ENCODE peak calls at places on chromosomes 4 and X, in four cellular contexts. H, F, Q and A are unnamed samples.

GRCh38 chrX:46758163-46758955 is 559 bp downstream of the SLC9A7 start:
- DNase-seq in H (no peak), F (peak; percentile 10), Q (no peak), A (no peak)

GRCh38 chr4:189514209-189514608 is 426.5 kb upstream of the FRG1 start:
- DNase-seq in H (no peak), F (no peak), Q (no peak), A (no peak)

GRCh38 chrX:68443155-68443868 is 10.0 kb upstream of the OPHN1 start:
- DNase-seq in H (no peak), F (peak; percentile 15), Q (peak; percentile 82), A (no peak)

GRCh38 chrX:93673056-93673868 is at the start of gene NAP1L3:
- DNase-seq in H (peak; percentile 95), F (peak; percentile 44), Q (peak; percentile 66), A (peak; percentile 95)

GRCh38 chr4:5370286-5370685 is 319.0 kb downstream of the STK32B start:
- DNase-seq in H (no peak), F (peak; percentile 94), Q (no peak), A (no peak)

GRCh38 chr4:66681962-66682361 is 863.3 kb downstream of the CENPC start:
- DNase-seq in H (no peak), F (peak; percentile 3), Q (no peak), A (no peak)

GRCh38 chr4:99324978-99325377 is 3.8 kb upstream of the ADH1B start:
- DNase-seq in H (no peak), F (peak; percentile 83), Q (no peak), A (no peak)

GRCh38 chrX:111302284-111302683 is 32.0 kb upstream of the CAPN6 start:
- DNase-seq in H (no peak), F (no peak), Q (no peak), A (no peak)

GRCh38 chr4:153950100-153950979 is 161.5 kb upstream of the SFRP2 start:
- DNase-seq in H (no peak), F (no peak), Q (peak; percentile 90), A (no peak)

GRCh38 chr4:112819729-112820128 is 182.8 kb downstream of the LARP7 start:
- DNase-seq in H (no peak), F (no peak), Q (no peak), A (no peak)

GRCh38 chr4:176753049-176753448 is 39.7 kb downstream of the VEGFC start:
- DNase-seq in H (peak; percentile 18), F (peak; percentile 95), Q (no peak), A (no peak)

GRCh38 chr4:4599886-4600285 is 58.0 kb upstream of the STX18 start:
- DNase-seq in H (no peak), F (no peak), Q (no peak), A (no peak)

GRCh38 chrX:119512145-119512800 is 44.0 kb downstream of the SLC25A5 start:
- DNase-seq in H (peak; percentile 82), F (peak; percentile 66), Q (peak; percentile 79), A (peak; percentile 87)

GRCh38 chrX:130174051-130174704 is 2.4 kb downstream of the RAB33A start:
- DNase-seq in H (no peak), F (peak; percentile 81), Q (no peak), A (no peak)

GRCh38 chrX:20067709-20068315 is 48.9 kb downstream of the MAP7D2 start:
- DNase-seq in H (no peak), F (peak; percentile 88), Q (no peak), A (peak; percentile 57)

GRCh38 chr4:41358626-41359025 is 101.9 kb downstream of the UCHL1 start:
- DNase-seq in H (no peak), F (no peak), Q (no peak), A (no peak)

GRCh38 chr4:89755210-89755609 is 81.8 kb downstream of the SNCA start:
- DNase-seq in H (no peak), F (no peak), Q (no peak), A (no peak)

GRCh38 chr4:89754531-89754930 is 82.4 kb downstream of the SNCA start:
- DNase-seq in H (no peak), F (no peak), Q (no peak), A (no peak)

GRCh38 chr4:89751416-89751815 is 85.5 kb downstream of the SNCA start:
- DNase-seq in H (peak; percentile 17), F (no peak), Q (no peak), A (no peak)

GRCh38 chr4:89753601-89754066 is 83.3 kb downstream of the SNCA start:
- DNase-seq in H (no peak), F (peak; percentile 95), Q (no peak), A (no peak)

GRCh38 chr4:89752932-89753598 is 83.9 kb downstream of the SNCA start:
- DNase-seq in H (no peak), F (peak; percentile 92), Q (no peak), A (no peak)
- H3K9ac ChIP-seq in H (no peak overlapping the region), F (peak overlapping the region; percentile 9), Q (no peak overlapping the region), A (no peak overlapping the region)

DNA sequence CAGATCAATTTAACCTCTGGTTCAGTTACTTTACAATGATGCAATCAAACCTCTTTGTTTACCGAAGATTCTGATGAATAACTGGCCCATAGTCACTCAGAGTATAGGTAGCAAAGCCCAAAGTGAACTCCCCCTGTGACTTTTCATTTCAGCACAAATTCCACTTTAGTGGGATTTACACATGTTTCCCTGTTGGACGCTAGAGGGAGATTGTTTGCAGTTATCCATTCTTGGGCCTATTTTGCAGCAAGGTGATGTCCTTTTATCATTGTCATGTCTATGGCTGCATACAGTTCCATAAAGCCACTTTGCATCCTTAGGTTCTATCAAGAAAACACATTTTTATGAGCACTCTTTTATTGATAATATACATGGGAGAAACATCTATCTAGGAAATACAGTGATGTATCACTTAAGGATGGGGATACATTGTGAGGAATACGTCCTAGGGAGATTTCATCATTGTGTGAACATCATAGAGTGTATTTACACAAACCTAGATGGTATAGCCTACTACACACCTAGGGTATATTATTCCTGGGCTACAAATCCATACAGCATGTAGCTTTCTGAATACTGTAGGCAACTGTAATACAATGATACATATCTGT is 14.5 kb upstream of the DKK2 start:
- DNase-seq in H (peak; percentile 15), F (peak; percentile 10), Q (peak; percentile 27), A (no peak)
- TF ChIP-seq CTCF in H (peak; percentile 68), F (peak; percentile 48), Q (peak; percentile 59), A (peak; percentile 79)

GRCh38 chr4:104860227-104861123 is 286.2 kb upstream of the TET2 start:
- DNase-seq in H (peak; percentile 87), F (peak; percentile 63), Q (peak; percentile 82), A (peak; percentile 87)

GRCh38 chr4:104859601-104860000 is 287.1 kb upstream of the TET2 start:
- DNase-seq in H (peak; percentile 37), F (no peak), Q (no peak), A (peak; percentile 44)
- H3K9ac ChIP-seq in H (no peak overlapping the region), F (no peak overlapping the region), Q (no peak overlapping the region), A (no peak overlapping the region)

DNA sequence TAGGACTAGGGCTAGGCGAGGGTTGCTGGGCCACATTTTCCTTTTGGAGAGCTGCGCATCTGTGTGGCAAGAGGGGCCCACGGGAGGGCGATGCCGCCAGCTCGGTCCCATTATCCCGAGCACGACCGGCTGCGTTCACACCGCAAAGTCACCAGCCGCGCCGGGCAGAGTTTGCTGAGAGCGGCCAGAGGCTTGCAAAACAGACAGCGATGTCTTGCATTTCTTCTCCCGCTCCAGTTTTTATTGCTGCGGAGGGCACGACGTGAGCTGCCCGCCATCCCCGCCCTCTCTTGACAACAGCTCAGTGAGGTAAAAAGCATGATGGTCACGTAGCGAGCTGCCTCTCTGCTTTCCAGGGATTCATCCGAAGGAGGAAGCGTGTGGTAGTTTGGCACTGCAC is 102.2 kb upstream of the TENM3 start:
- DNase-seq in H (peak; percentile 57), F (no peak), Q (no peak), A (peak; percentile 73)
- TF ChIP-seq CTCF in H (no peak), F (no peak), Q (no peak), A (no peak)

GRCh38 chrX:109475174-109475891 is 6.6 kb downstream of the GUCY2F start:
- DNase-seq in H (peak; percentile 91), F (peak; percentile 34), Q (no peak), A (peak; percentile 93)

GRCh38 chrX:109472939-109473713 is 8.8 kb downstream of the GUCY2F start:
- DNase-seq in H (peak; percentile 85), F (peak; percentile 31), Q (peak; percentile 8), A (peak; percentile 89)
- H3K9ac ChIP-seq in H (no peak overlapping the region), F (no peak overlapping the region), Q (no peak overlapping the region), A (no peak overlapping the region)

DNA sequence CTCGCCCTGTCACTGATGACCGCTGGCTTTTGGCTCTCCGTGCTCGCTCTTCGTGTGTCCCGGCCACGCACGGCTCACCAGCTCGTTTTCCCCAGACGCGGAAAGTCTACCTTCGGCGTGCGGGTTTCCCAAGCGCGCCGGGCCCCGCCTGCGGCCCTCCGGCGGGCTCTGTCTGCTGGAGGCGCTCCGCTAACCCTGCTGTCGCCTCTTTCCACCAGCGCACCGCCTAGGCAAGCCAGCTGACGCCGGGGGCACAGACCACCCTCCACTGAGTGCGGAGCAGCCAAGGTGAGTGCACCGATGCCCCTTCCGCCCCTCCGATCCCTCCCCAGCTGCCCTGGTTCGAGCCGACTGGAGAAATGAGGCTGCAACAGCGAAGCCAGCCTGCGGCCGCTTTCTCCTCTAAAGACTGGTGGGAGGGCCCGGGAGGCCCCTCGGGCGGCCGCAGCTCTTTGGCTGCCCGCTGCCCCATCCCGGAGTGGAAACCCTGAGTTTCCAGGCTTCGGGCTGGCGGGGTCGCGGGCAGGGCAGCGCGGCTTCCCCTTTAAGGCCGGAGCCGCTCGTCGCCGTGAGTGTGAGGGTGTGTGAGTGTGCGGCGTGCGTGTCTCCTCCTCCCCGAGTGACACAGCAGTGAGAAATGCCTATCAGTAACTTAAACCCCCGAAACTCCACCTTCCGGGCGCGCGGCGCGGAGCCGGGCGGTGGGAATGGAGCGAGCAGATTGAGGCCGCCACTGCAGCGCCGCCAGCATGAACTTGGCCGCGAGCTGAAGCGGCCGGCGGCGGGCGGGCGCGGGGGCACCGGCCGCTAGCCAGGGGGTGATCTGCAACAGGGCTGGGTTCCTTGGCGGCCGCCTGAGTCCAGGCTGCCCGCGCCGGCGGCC is at the start of gene MAMLD1:
- DNase-seq in H (peak; percentile 29), F (peak; percentile 84), Q (peak; percentile 38), A (peak; percentile 71)
- TF ChIP-seq CTCF in H (no peak), F (peak; percentile 26), Q (no peak), A (no peak)